ENCODE peak calls at places on chromosomes 7 and 10, in six cellular contexts. One of them, this sample, is unnamed.

GRCh38 chr7:11182736-11183135 is 209.1 kb downstream of the PHF14 start:
- DNase-seq in NCI-H1105: no peak
- DNase-seq in stimulated activated CD8-positive, alpha-beta memory T cell treated with anti-CD3 and anti-CD28 coated beads, Interleukin-4, amount 100 ng/mL, for 48 hours: no peak
- DNase-seq in activated T-cell treated with anti-CD3 and anti-CD28 coated beads for 1 hour: no peak
- DNase-seq in HFFc6: peak; percentile 63
- DNase-seq in NCI-H774: no peak
- DNase-seq in this sample: no peak

GRCh38 chr7:95690367-95690947 is 81.9 kb upstream of the DYNC1I1 start:
- DNase-seq in HFFc6: peak; percentile 56
- DNase-seq in activated T-cell treated with anti-CD3 and anti-CD28 coated beads for 1 hour: no peak
- DNase-seq in NCI-H774: peak; percentile 50
- DNase-seq in NCI-H1105: peak; percentile 27
- DNase-seq in stimulated activated CD8-positive, alpha-beta memory T cell treated with anti-CD3 and anti-CD28 coated beads, Interleukin-4, amount 100 ng/mL, for 48 hours: no peak
- DNase-seq in this sample: peak; percentile 39

GRCh38 chr7:2014391-2015241 is 218.1 kb downstream of the MAD1L1 start:
- DNase-seq in stimulated activated CD8-positive, alpha-beta memory T cell treated with anti-CD3 and anti-CD28 coated beads, Interleukin-4, amount 100 ng/mL, for 48 hours: no peak
- DNase-seq in NCI-H1105: no peak
- DNase-seq in activated T-cell treated with anti-CD3 and anti-CD28 coated beads for 1 hour: no peak
- DNase-seq in NCI-H774: no peak
- DNase-seq in HFFc6: no peak
- DNase-seq in this sample: no peak

GRCh38 chr10:83164134-83164533 is 975.2 kb upstream of the GHITM start:
- DNase-seq in NCI-H1105: no peak
- DNase-seq in HFFc6: no peak
- DNase-seq in NCI-H774: peak; percentile 69
- DNase-seq in stimulated activated CD8-positive, alpha-beta memory T cell treated with anti-CD3 and anti-CD28 coated beads, Interleukin-4, amount 100 ng/mL, for 48 hours: no peak
- DNase-seq in activated T-cell treated with anti-CD3 and anti-CD28 coated beads for 1 hour: no peak
- DNase-seq in this sample: no peak

GRCh38 chr10:116690356-116691078 is 51.8 kb downstream of the HSPA12A start:
- DNase-seq in NCI-H774: no peak
- DNase-seq in stimulated activated CD8-positive, alpha-beta memory T cell treated with anti-CD3 and anti-CD28 coated beads, Interleukin-4, amount 100 ng/mL, for 48 hours: no peak
- DNase-seq in activated T-cell treated with anti-CD3 and anti-CD28 coated beads for 1 hour: no peak
- DNase-seq in HFFc6: no peak
- DNase-seq in NCI-H1105: no peak
- DNase-seq in this sample: no peak

GRCh38 chr10:14244801-14245211 is 85.9 kb downstream of the FRMD4A start:
- DNase-seq in NCI-H1105: no peak
- DNase-seq in HFFc6: peak; percentile 19
- DNase-seq in NCI-H774: no peak
- DNase-seq in stimulated activated CD8-positive, alpha-beta memory T cell treated with anti-CD3 and anti-CD28 coated beads, Interleukin-4, amount 100 ng/mL, for 48 hours: no peak
- DNase-seq in activated T-cell treated with anti-CD3 and anti-CD28 coated beads for 1 hour: no peak
- DNase-seq in this sample: no peak

GRCh38 chr7:13181221-13181620 is 493.8 kb downstream of the ARL4A start:
- DNase-seq in HFFc6: no peak
- DNase-seq in stimulated activated CD8-positive, alpha-beta memory T cell treated with anti-CD3 and anti-CD28 coated beads, Interleukin-4, amount 100 ng/mL, for 48 hours: no peak
- DNase-seq in NCI-H774: peak; percentile 27
- DNase-seq in NCI-H1105: peak; percentile 92
- DNase-seq in activated T-cell treated with anti-CD3 and anti-CD28 coated beads for 1 hour: no peak
- DNase-seq in this sample: peak; percentile 18

GRCh38 chr10:17430647-17431355 is 23.6 kb downstream of the ST8SIA6 start:
- DNase-seq in NCI-H1105: no peak
- DNase-seq in HFFc6: peak; percentile 60
- DNase-seq in stimulated activated CD8-positive, alpha-beta memory T cell treated with anti-CD3 and anti-CD28 coated beads, Interleukin-4, amount 100 ng/mL, for 48 hours: peak; percentile 74
- DNase-seq in NCI-H774: peak; percentile 62
- DNase-seq in activated T-cell treated with anti-CD3 and anti-CD28 coated beads for 1 hour: peak; percentile 63
- DNase-seq in this sample: no peak